ENCODE peak calls at places on chromosomes 4 and X, in five cellular contexts. J is K562, D is IMR-90, W is H9, I is neuronal stem cell. A is an unnamed sample.

GRCh38 chrX:130081421-130082045 is 28.8 kb downstream of the ELF4 start:
- DNase-seq in J (no peak), D (no peak), W (no peak), I (no peak), A (no peak)

GRCh38 chr4:8292388-8293107 is 23.0 kb downstream of the HTRA3 start:
- DNase-seq in J (no peak), D (no peak), W (no peak), I (no peak), A (no peak)

GRCh38 chr4:1170805-1171305 is 1.5 kb downstream of the SPON2 start:
- DNase-seq in J (no peak), D (no peak), W (no peak), I (no peak), A (no peak)

GRCh38 chrX:23008431-23009099 is 8.8 kb downstream of the DDX53 start:
- DNase-seq in J (no peak), D (peak), W (no peak), I (no peak), A (peak)

GRCh38 chr4:39648827-39649558 is 10.3 kb upstream of the SMIM14 start:
- DNase-seq in J (no peak), D (no peak), W (peak), I (no peak), A (no peak)

GRCh38 chrX:65696613-65697012 is 29.2 kb downstream of the MSN start:
- DNase-seq in J (no peak), D (no peak), W (no peak), I (no peak), A (no peak)

GRCh38 chr4:20299515-20299914 is 47.8 kb downstream of the SLIT2 start:
- DNase-seq in J (no peak), D (peak), W (no peak), I (no peak), A (peak)

GRCh38 chrX:55057691-55058249 is 17.1 kb upstream of the PAGE2B start:
- DNase-seq in J (peak), D (peak), W (no peak), I (peak), A (peak)

GRCh38 chrX:15515931-15516330 is 15.3 kb downstream of the BMX start:
- DNase-seq in J (peak), D (no peak), W (no peak), I (no peak), A (peak)

GRCh38 chr4:40699648-40700047 is 50.1 kb upstream of the NSUN7 start:
- DNase-seq in J (no peak), D (peak), W (no peak), I (no peak), A (no peak)

GRCh38 chr4:165312506-165312905 is 15.0 kb upstream of the MSMO1 start:
- DNase-seq in J (no peak), D (peak), W (no peak), I (no peak), A (no peak)

GRCh38 chr4:1194028-1194900 is 21.9 kb upstream of the SPON2 start:
- DNase-seq in J (no peak), D (peak), W (peak), I (no peak), A (peak)

GRCh38 chr4:76738081-76738931 is 159.6 kb downstream of the SOWAHB start:
- DNase-seq in J (no peak), D (peak), W (no peak), I (no peak), A (no peak)

GRCh38 chr4:1192091-1192492 is 19.7 kb upstream of the SPON2 start:
- DNase-seq in J (peak), D (peak), W (no peak), I (no peak), A (no peak)

GRCh38 chr4:110119880-110120279 is 78.5 kb downstream of the ELOVL6 start:
- DNase-seq in J (no peak), D (peak), W (no peak), I (peak), A (no peak)

GRCh38 chrX:9539611-9540387 is 74.9 kb downstream of the TBL1X start:
- DNase-seq in J (no peak), D (no peak), W (no peak), I (no peak), A (no peak)

GRCh38 chrX:150845091-150845490 is 53.4 kb downstream of the CD99L2 start:
- DNase-seq in J (no peak), D (no peak), W (no peak), I (no peak), A (no peak)

GRCh38 chr4:185481390-185481789 is 9.9 kb upstream of the CCDC110 start:
- DNase-seq in J (no peak), D (no peak), W (no peak), I (no peak), A (no peak)

GRCh38 chr4:168515222-168516011 is 18.6 kb downstream of the PALLD start:
- DNase-seq in J (no peak), D (no peak), W (no peak), I (no peak), A (no peak)

GRCh38 chr4:99759346-99759984 is 57.2 kb upstream of the DAPP1 start:
- DNase-seq in J (no peak), D (no peak), W (no peak), I (no peak), A (peak)

GRCh38 chr4:139767168-139767567 is 101.5 kb downstream of the MGST2 start:
- DNase-seq in J (no peak), D (no peak), W (no peak), I (no peak), A (no peak)

GRCh38 chrX:28787206-28787605 is 200.0 kb downstream of the IL1RAPL1 start:
- DNase-seq in J (no peak), D (peak), W (no peak), I (no peak), A (no peak)

GRCh38 chrX:2608638-2609430 is 82.3 kb upstream of the CD99 start:
- DNase-seq in J (peak), D (peak), W (peak), I (peak), A (peak)

GRCh38 chr4:125313497-125313896 is 1.3 kb upstream of the FAT4 start:
- DNase-seq in J (peak), D (peak), W (peak), I (peak), A (peak)

GRCh38 chrX:115948018-115948923 is 222.3 kb upstream of the AGTR2 start:
- DNase-seq in J (peak), D (peak), W (no peak), I (no peak), A (peak)

GRCh38 chr4:80201326-80202151 is 4.2 kb downstream of the PRDM8 start:
- DNase-seq in J (no peak), D (peak), W (no peak), I (no peak), A (peak)

GRCh38 chr4:169810325-169811323 is 52.9 kb upstream of the HPF1 start:
- DNase-seq in J (peak), D (peak), W (no peak), I (peak), A (peak)

GRCh38 chr4:128974203-128974602 is 119.1 kb downstream of the SCLT1 start:
- DNase-seq in J (no peak), D (peak), W (no peak), I (no peak), A (no peak)

GRCh38 chrX:16458208-16458607 is 191.8 kb upstream of the S100G start:
- DNase-seq in J (no peak), D (no peak), W (no peak), I (no peak), A (no peak)

GRCh38 chr4:182890202-182890601 is 27.0 kb downstream of the DCTD start:
- DNase-seq in J (no peak), D (no peak), W (no peak), I (no peak), A (no peak)

GRCh38 chr4:68366600-68366999 is 16.7 kb upstream of the YTHDC1 start:
- DNase-seq in J (no peak), D (no peak), W (no peak), I (no peak), A (no peak)

GRCh38 chr4:13170131-13170530 is 314.0 kb downstream of the RAB28 start:
- DNase-seq in J (no peak), D (no peak), W (no peak), I (no peak), A (no peak)

GRCh38 chrX:10246846-10247245 is 90.1 kb downstream of the CLCN4 start:
- DNase-seq in J (no peak), D (no peak), W (no peak), I (no peak), A (no peak)

GRCh38 chrX:109655802-109656201 is 30.8 kb upstream of the KCNE5 start:
- DNase-seq in J (no peak), D (no peak), W (no peak), I (no peak), A (no peak)

GRCh38 chr4:154719087-154719486 is 24.7 kb upstream of the LRAT start:
- DNase-seq in J (no peak), D (no peak), W (no peak), I (no peak), A (no peak)

GRCh38 chr4:92035666-92036065 is 268.1 kb upstream of the GRID2 start:
- DNase-seq in J (no peak), D (peak), W (no peak), I (no peak), A (peak)

GRCh38 chr4:16505726-16506125 is 279.5 kb upstream of the TAPT1 start:
- DNase-seq in J (no peak), D (peak), W (peak), I (peak), A (peak)

GRCh38 chrX:107076158-107076557 is 42.5 kb downstream of the RBM41 start:
- DNase-seq in J (no peak), D (no peak), W (no peak), I (no peak), A (no peak)

GRCh38 chrX:50596056-50596455 is 125.4 kb upstream of the DGKK start:
- DNase-seq in J (no peak), D (no peak), W (no peak), I (no peak), A (no peak)

DNA sequence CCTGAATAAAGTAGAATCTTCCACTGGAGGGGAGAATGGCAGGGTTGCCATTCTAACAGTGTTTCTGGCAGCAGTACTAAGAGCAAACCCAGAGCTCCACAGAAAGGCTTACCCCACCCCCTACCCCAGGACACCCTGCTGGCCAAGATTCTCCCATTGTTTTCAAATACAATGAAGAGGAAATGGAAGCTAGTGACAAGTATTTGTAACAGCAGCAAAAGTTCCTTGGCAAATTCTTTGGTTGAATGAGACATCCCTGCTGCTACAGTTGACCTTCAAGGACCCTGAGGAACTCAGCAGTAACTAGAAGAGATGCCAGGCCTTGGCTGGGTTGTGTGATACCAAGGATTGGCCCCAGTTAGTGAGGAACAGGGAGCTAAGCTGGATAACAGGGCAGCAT is 124.2 kb upstream of the DGKK start:
- DNase-seq in J (no peak), D (no peak), W (peak), I (no peak), A (peak)
- H3K4me2 ChIP-seq in J (no peak), D (no peak), W (peak), I (no peak), A (peak)

DNA sequence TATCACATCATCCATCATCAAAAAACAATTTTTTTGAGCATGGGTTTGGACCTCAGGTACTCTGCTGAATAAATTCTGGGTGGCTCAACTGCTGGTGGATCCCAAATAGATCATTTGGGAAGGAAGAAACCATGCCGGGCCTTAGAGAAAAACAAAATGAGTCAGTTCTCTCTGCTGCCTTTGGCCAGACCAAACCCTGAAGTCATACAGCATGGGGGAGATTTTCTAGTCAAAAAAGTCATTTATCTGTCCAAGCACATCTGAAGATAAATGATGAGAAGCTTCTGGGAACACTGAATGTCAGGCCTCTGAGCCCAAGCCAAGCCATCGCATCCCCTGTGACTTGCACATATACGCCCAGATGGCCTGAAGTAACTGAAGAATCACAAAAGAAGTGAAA is 261.4 kb downstream of the DHX15 start:
- DNase-seq in J (no peak), D (no peak), W (no peak), I (no peak), A (no peak)
- H3K4me2 ChIP-seq in J (no peak), D (no peak), W (peak), I (no peak), A (peak)

GRCh38 chrX:143206961-143207360 is 181.2 kb downstream of the SPANXN4 start:
- DNase-seq in J (no peak), D (no peak), W (no peak), I (no peak), A (no peak)
- H3K4me2 ChIP-seq in J (no peak), D (no peak), W (no peak), I (no peak), A (no peak)

DNA sequence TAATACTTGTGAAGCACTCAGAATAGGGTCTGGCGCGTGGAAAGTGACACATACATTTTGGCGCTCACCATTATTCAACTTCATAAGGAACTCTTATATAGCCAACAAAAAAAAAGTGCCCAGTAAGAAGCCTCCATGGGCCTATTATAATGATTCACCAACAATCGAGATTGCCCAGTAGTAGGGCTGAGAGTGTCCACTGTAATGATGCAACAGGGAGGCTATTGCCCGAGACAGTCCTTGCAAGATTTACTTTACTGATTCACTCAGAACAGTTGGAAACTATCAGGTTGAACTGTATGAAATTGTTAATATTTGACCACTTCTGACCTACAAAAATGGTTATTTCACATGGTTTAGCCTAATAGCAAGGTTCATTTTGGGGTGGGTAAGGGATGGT is 86.0 kb downstream of the PJA1 start:
- DNase-seq in J (no peak), D (peak), W (no peak), I (no peak), A (no peak)
- H3K4me2 ChIP-seq in J (no peak), D (no peak), W (no peak), I (no peak), A (no peak)

GRCh38 chrX:148466292-148466691 is 34.1 kb upstream of the AFF2 start:
- DNase-seq in J (no peak), D (no peak), W (no peak), I (no peak), A (no peak)

DNA sequence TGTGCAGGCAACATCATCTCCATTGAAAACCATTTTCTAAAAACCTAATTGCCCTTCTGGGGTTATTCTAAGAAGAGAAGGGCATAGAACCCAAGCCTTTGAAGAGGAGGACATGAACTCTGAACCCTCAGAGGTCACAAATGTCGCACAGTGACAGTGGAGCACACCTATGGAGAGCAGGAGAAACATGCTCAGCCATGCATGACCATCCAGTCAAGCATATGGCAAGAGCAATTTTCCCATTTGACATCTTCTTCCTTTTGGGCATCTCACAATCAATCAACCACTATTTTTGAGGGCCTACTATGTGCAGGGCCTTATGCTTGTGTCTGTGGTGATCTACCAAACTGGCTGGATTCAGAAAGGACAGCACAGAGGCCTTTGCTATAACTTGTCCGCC is 30.1 kb upstream of the AFF2 start:
- DNase-seq in J (no peak), D (no peak), W (no peak), I (no peak), A (no peak)
- H3K4me2 ChIP-seq in J (no peak), D (no peak), W (no peak), I (no peak), A (no peak)

GRCh38 chr4:22179124-22179874 is 230.7 kb upstream of the KCNIP4 start:
- DNase-seq in J (no peak), D (peak), W (no peak), I (no peak), A (no peak)
- H3K4me2 ChIP-seq in J (no peak), D (no peak), W (no peak), I (no peak), A (no peak)

A was measured in GM23338.